ENCODE peak calls at places on chromosomes 7 and 10, in ten cellular contexts. F is heart left ventricle; D is hypothalamus; T is osteocyte; L is activated CD4-positive, alpha-beta T cell treated with anti-CD3 and anti-CD28 coated beads for 36 hours; X is NCI-H774; J is C1 segment of cervical spinal cord; O is mesenchymal stem cell; G is OCI-LY7; Q is H4. N is an unnamed sample.

GRCh38 chr7:23422384-23422783 is 47.9 kb downstream of the IGF2BP3 start:
- DNase-seq in F (no peak), D (no peak), T (no peak), L (no peak), X (no peak), J (no peak), O (no peak), G (no peak), Q (no peak), N (no peak)

GRCh38 chr10:22252801-22253577 is 35.2 kb upstream of the EBLN1 start:
- DNase-seq in F (peak), D (peak), T (no peak), L (peak), X (peak), J (peak), O (peak), G (no peak), Q (no peak), N (peak)

GRCh38 chr7:107090452-107090851 is 45.9 kb downstream of the PRKAR2B start:
- DNase-seq in F (no peak), D (no peak), T (no peak), L (no peak), X (no peak), J (no peak), O (no peak), G (peak), Q (no peak), N (no peak)

GRCh38 chr7:98555403-98555802 is 61.7 kb upstream of the NPTX2 start:
- DNase-seq in F (no peak), D (no peak), T (no peak), L (no peak), X (no peak), J (no peak), O (no peak), G (no peak), Q (peak), N (no peak)

GRCh38 chr7:18760046-18760445 is 264.5 kb downstream of the HDAC9 start:
- DNase-seq in F (no peak), D (no peak), T (no peak), L (no peak), X (no peak), J (no peak), O (no peak), G (no peak), Q (no peak), N (no peak)

GRCh38 chr7:151017953-151018420 is 6.3 kb downstream of the ATG9B start:
- DNase-seq in F (no peak), D (peak), T (peak), L (peak), X (peak), J (peak), O (peak), G (peak), Q (no peak), N (peak)

GRCh38 chr10:21334891-21335696 is 190.4 kb downstream of the SKIDA1 start:
- DNase-seq in F (peak), D (no peak), T (no peak), L (no peak), X (no peak), J (no peak), O (peak), G (no peak), Q (peak), N (peak)

GRCh38 chr7:56121440-56121839 is 5.2 kb upstream of the NUPR2 start:
- DNase-seq in F (no peak), D (no peak), T (no peak), L (no peak), X (no peak), J (no peak), O (no peak), G (no peak), Q (no peak), N (no peak)

GRCh38 chr10:95308389-95309302 is 17.8 kb upstream of the PDLIM1 start:
- DNase-seq in F (peak), D (no peak), T (no peak), L (peak), X (no peak), J (no peak), O (peak), G (no peak), Q (peak), N (peak)

GRCh38 chr7:24825931-24826661 is 68.8 kb upstream of the GSDME start:
- DNase-seq in F (no peak), D (no peak), T (no peak), L (no peak), X (no peak), J (no peak), O (peak), G (no peak), Q (peak), N (no peak)

GRCh38 chr7:80596933-80597517 is 41.4 kb upstream of the CD36 start:
- DNase-seq in F (no peak), D (no peak), T (no peak), L (no peak), X (no peak), J (no peak), O (no peak), G (no peak), Q (no peak), N (no peak)

GRCh38 chr7:46454796-46455195 is 533.7 kb upstream of the IGFBP3 start:
- DNase-seq in F (no peak), D (no peak), T (no peak), L (no peak), X (no peak), J (no peak), O (peak), G (no peak), Q (no peak), N (no peak)

GRCh38 chr7:104548861-104549260 is 220.5 kb downstream of the LHFPL3 start:
- DNase-seq in F (no peak), D (no peak), T (no peak), L (no peak), X (no peak), J (no peak), O (no peak), G (peak), Q (peak), N (no peak)

GRCh38 chr10:110503528-110504110 is 5.9 kb downstream of the DUSP5 start:
- DNase-seq in F (no peak), D (no peak), T (no peak), L (no peak), X (no peak), J (no peak), O (no peak), G (peak), Q (no peak), N (no peak)

GRCh38 chr7:139133335-139134139 is 24.0 kb upstream of the ZC3HAV1 start:
- DNase-seq in F (peak), D (peak), T (peak), L (peak), X (peak), J (peak), O (peak), G (peak), Q (peak), N (peak)

GRCh38 chr7:98240961-98241673 is 10.9 kb downstream of the TECPR1 start:
- DNase-seq in F (no peak), D (no peak), T (no peak), L (peak), X (no peak), J (no peak), O (peak), G (peak), Q (peak), N (no peak)

GRCh38 chr7:133705596-133705995 is 421.5 kb upstream of the LRGUK start:
- DNase-seq in F (no peak), D (no peak), T (no peak), L (no peak), X (no peak), J (no peak), O (peak), G (no peak), Q (peak), N (no peak)

GRCh38 chr7:43438897-43439479 is 143.9 kb upstream of the STK17A start:
- DNase-seq in F (no peak), D (no peak), T (no peak), L (no peak), X (no peak), J (no peak), O (no peak), G (no peak), Q (no peak), N (no peak)

GRCh38 chr10:27857616-27858015 is 112.0 kb upstream of the MKX start:
- DNase-seq in F (no peak), D (no peak), T (no peak), L (no peak), X (peak), J (no peak), O (no peak), G (no peak), Q (no peak), N (no peak)

GRCh38 chr7:91787923-91788322 is 92.6 kb downstream of the MTERF1 start:
- DNase-seq in F (no peak), D (no peak), T (no peak), L (no peak), X (no peak), J (no peak), O (no peak), G (no peak), Q (no peak), N (no peak)

GRCh38 chr10:115968236-115968635 is 304.8 kb downstream of the GFRA1 start:
- DNase-seq in F (no peak), D (no peak), T (no peak), L (no peak), X (no peak), J (no peak), O (no peak), G (no peak), Q (no peak), N (no peak)

GRCh38 chr10:108574233-108574632 is 1349.1 kb downstream of the XPNPEP1 start:
- DNase-seq in F (no peak), D (no peak), T (no peak), L (no peak), X (no peak), J (no peak), O (no peak), G (no peak), Q (no peak), N (no peak)

GRCh38 chr7:54729096-54729495 is 29.9 kb downstream of the SEC61G start:
- DNase-seq in F (no peak), D (no peak), T (no peak), L (no peak), X (no peak), J (no peak), O (no peak), G (no peak), Q (no peak), N (no peak)

N was measured in psoas muscle.